ENCODE peak calls at places on chromosome 11, in four cellular contexts. G is K562, K is WTC11, C is GM12878. F is an unnamed sample.

GRCh38 chr11:115501895-115502589 is 2.2 kb downstream of the CADM1 start:
- DNase-seq in G (no peak), K (no peak), C (peak; percentile 20), F (peak; percentile 37)

GRCh38 chr11:60566773-60567172 is 51.6 kb downstream of the MS4A13 start:
- DNase-seq in G (no peak), K (no peak), C (no peak), F (no peak)

GRCh38 chr11:803770-804598 is 1.0 kb downstream of the PIDD1 start:
- DNase-seq in G (no peak), K (no peak), C (no peak), F (no peak)

GRCh38 chr11:129728571-129728970 is 87.1 kb upstream of the TMEM45B start:
- DNase-seq in G (no peak), K (no peak), C (no peak), F (no peak)

GRCh38 chr11:126387856-126388255 is 32.4 kb downstream of the ST3GAL4 start:
- DNase-seq in G (no peak), K (no peak), C (no peak), F (no peak)

GRCh38 chr11:124793466-124794278 is 6.5 kb downstream of the MSANTD2 start:
- DNase-seq in G (peak; percentile 32), K (peak; percentile 25), C (no peak), F (peak; percentile 51)

GRCh38 chr11:44110231-44110679 is 14.8 kb downstream of the EXT2 start:
- DNase-seq in G (peak; percentile 62), K (peak; percentile 64), C (no peak), F (peak; percentile 47)

GRCh38 chr11:78251083-78251699 is 62.5 kb downstream of the USP35 start:
- DNase-seq in G (no peak), K (no peak), C (no peak), F (peak; percentile 17)

GRCh38 chr11:12085371-12086251 is 24.8 kb upstream of the MICAL2 start:
- DNase-seq in G (no peak), K (no peak), C (no peak), F (peak; percentile 77)

GRCh38 chr11:132451942-132452601 is 1080.2 kb downstream of the OPCML start:
- DNase-seq in G (no peak), K (no peak), C (no peak), F (no peak)

GRCh38 chr11:34536056-34536455 is 22.5 kb upstream of the ELF5 start:
- DNase-seq in G (no peak), K (no peak), C (no peak), F (no peak)

DNA sequence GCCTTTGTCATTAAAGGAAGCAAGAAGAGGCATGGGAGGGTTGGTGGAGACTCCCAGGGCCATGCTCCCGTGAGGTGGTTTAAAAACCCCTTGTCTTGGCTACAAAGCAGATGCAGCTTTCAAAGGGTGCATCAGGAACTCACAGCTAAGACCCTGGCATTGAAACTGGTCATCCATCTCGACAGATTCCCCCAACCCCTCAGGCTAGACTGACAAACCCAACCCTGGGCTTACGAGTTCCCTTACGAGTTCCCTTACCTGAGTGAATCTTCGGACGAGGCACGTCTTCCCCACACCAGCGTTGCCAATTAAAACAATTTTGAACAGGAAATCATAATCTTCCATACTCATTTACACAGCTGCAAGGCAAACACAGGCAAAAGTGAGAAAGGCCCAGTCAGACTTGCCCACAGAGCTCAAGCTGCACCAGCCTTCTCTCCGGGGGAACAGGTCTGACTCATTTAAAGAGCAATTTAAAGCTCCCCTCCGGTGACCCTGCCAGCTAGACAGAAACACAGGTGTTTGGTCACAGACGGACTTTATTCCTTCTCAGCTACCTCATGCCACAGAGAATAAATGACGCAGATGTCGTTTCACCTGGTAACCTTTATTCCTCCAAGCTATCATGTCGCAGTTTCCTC is 74.6 kb downstream of the RAB30 start:
- DNase-seq in G (no peak), K (no peak), C (peak; percentile 87), F (no peak)
- TF ChIP-seq ETV6 in G (no peak), K (no peak), C (peak; percentile 86), F (no peak)

DNA sequence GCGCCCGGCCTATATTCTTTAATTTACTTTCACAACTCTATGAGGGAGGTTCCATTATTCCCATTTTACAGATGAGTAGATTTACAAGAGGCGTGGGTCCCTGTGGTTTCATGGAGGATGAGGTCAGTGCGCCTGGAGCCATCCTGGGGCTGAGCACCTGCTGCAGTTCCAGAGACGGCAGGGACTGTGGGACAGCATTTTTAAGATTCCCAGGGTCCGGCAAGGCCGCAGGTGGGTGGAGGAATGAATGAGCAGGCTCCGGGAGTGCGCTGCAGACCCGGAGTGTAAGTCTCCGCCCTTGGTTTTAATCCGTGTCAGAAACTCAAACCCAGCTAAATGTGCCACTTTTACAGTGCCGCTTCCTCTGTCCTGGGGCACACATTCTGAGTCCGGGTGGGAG is 4.1 kb upstream of the CHRM1 start:
- DNase-seq in G (no peak), K (peak; percentile 69), C (no peak), F (no peak)
- TF ChIP-seq ETV6 in G (no peak), K (no peak), C (no peak), F (no peak)

GRCh38 chr11:69468236-69468635 is 13.2 kb upstream of the LINC01488 start:
- DNase-seq in G (no peak), K (no peak), C (no peak), F (no peak)
- TF ChIP-seq ETV6 in G (no peak), K (no peak), C (no peak), F (no peak)

GRCh38 chr11:123091541-123091940 is 29.6 kb upstream of the HSPA8 start:
- DNase-seq in G (no peak), K (no peak), C (no peak), F (no peak)
- TF ChIP-seq ETV6 in G (no peak), K (no peak), C (no peak), F (no peak)

GRCh38 chr11:14554959-14555358 is 34.8 kb upstream of the PSMA1 start:
- DNase-seq in G (no peak), K (no peak), C (no peak), F (no peak)
- TF ChIP-seq ETV6 in G (no peak), K (no peak), C (no peak), F (no peak)

DNA sequence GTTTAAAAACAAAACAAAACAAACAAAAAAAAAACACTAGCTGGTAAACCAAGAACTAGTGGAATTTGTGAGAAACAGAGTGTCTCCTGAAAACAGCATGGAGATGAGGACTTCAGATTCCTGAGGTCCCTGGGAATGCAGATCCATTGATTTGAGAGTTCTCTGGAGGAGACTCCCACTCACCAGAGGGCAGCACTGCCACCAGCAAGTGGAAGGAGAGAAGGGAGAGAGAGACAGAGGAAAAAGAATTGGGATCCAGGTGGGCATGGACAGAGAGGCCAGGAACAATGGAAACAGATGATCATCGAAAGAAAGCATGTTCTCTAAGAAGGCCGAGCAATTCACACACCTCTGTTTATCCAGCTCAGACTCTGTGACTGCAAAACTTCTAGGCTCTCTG is 31.8 kb downstream of the ETS1 start:
- DNase-seq in G (no peak), K (peak; percentile 57), C (no peak), F (peak; percentile 6)
- TF ChIP-seq ETV6 in G (no peak), K (no peak), C (no peak), F (no peak)

DNA sequence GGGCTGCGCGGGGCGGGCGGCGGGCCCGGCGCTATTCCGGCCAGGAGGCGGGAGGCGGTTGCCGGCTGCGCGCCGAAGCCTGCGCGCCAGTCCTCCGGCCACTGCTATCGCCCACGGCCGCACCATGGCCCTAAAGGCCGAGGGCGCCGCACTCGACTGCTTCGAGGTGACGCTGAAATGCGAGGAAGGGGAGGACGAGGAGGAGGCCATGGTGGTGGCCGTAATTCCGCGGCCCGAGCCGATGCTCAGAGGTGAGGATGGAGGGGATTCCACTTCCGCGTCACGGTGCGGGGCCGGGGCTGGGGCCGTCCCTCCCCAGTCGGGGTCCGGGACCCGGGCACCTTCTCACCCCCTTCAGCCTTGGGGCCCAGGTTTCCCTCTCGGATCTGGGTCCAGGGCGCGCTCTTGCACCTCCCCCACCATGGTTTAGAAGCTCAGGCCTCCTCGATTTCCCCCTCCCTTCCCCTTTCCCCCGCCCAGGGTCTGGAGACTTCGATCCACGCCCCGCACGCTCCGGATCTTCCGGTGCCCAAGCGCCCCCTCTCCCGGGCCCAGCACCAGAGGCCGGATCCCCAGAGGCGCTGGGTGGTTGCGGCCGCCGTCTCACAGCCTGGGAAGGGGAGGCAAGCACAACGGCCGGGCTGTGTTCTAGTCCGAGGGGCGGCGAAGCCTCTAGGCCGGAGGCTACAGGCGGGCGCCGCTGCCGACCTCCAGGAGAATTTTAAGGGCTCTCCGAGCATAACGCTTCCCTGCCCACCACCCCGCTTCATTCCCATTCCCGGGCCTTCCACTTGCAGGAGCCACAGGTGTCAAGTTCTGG is 517 bp downstream of the SPINDOC start:
- DNase-seq in G (peak; percentile 77), K (peak; percentile 54), C (no peak), F (no peak)
- TF ChIP-seq ETV6 in G (no peak), K (no peak), C (no peak), F (no peak)

DNA sequence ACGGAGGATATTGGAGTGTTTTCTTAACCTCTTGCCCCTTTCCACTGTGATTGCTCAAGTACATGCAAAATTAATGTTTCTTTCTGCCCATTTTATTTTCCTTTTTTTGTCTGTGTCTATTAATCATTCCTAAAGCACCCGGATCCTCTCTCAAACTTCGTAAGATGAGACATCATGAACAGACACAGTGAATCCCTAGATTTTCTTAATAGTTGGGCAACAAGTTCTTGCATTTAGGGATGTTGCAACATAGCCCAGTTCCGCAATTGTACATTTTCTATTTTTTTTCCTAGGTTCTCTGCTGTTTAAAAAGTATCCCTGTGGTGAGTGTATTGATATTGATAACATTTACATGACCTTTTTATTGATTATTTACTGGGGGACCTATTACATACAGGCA is 2.9 kb downstream of the FAM111A start:
- DNase-seq in G (no peak), K (no peak), C (no peak), F (no peak)
- TF ChIP-seq ETV6 in G (no peak), K (no peak), C (no peak), F (no peak)

GRCh38 chr11:100404907-100405306 is 282.2 kb upstream of the ARHGAP42 start:
- DNase-seq in G (no peak), K (no peak), C (no peak), F (no peak)
- TF ChIP-seq ETV6 in G (no peak), K (no peak), C (no peak), F (no peak)

F was measured in HepG2.